ENCODE peak calls at places on chromosomes 7 and 10, in five cellular contexts. V is OCI-LY7, U is MM.1S, M is hepatocyte, T is HCT116. C is an unnamed sample.

GRCh38 chr7:47578581-47579270 is 3.2 kb downstream of the TNS3 start:
- DNase-seq in V (no peak), T (no peak), M (peak), U (no peak), C (peak)

GRCh38 chr10:11755512-11756247 is 13.5 kb downstream of the ECHDC3 start:
- DNase-seq in U (no peak), T (no peak), V (no peak), M (no peak), C (no peak)

GRCh38 chr7:134374291-134374690 is 57.6 kb upstream of the SLC35B4 start:
- DNase-seq in T (no peak), M (peak), V (no peak), U (no peak), C (no peak)

GRCh38 chr10:94205370-94205930 is 157.3 kb downstream of the NOC3L start:
- DNase-seq in T (no peak), U (no peak), M (no peak), V (no peak), C (peak)

GRCh38 chr7:108307246-108307982 is 148.8 kb downstream of the NRCAM start:
- DNase-seq in V (no peak), U (no peak), T (no peak), M (no peak), C (no peak)

GRCh38 chr10:95048206-95048605 is 21.1 kb downstream of the CYP2C8 start:
- DNase-seq in U (no peak), V (no peak), T (no peak), M (no peak), C (no peak)

GRCh38 chr7:155457544-155458316 is at the start of gene EN2:
- DNase-seq in V (no peak), T (no peak), U (no peak), M (no peak), C (peak)

GRCh38 chr7:98414205-98414900 is 13.5 kb upstream of the BAIAP2L1 start:
- DNase-seq in U (no peak), T (no peak), V (no peak), M (no peak), C (no peak)

GRCh38 chr10:71191459-71192113 is 20.8 kb upstream of the UNC5B start:
- DNase-seq in T (no peak), U (no peak), V (no peak), M (no peak), C (no peak)

GRCh38 chr7:48040944-48041664 is 5.8 kb downstream of the C7orf57 start:
- DNase-seq in T (no peak), V (no peak), U (no peak), M (no peak), C (peak)

GRCh38 chr10:44818721-44819127 is 92.4 kb upstream of the TMEM72 start:
- DNase-seq in M (no peak), T (no peak), V (no peak), U (no peak), C (no peak)

GRCh38 chr7:124322561-124322960 is 289.7 kb upstream of the TMEM229A start:
- DNase-seq in V (no peak), M (no peak), U (no peak), T (no peak), C (no peak)

GRCh38 chr7:154484406-154484805 is 432.2 kb downstream of the DPP6 start:
- DNase-seq in T (no peak), V (no peak), M (no peak), U (no peak), C (no peak)

GRCh38 chr10:53102424-53102823 is 329.8 kb upstream of the MBL2 start:
- DNase-seq in U (no peak), M (no peak), T (no peak), V (no peak), C (no peak)

GRCh38 chr7:149209518-149210269 is 14.3 kb downstream of the ZNF282 start:
- DNase-seq in M (peak), T (peak), V (peak), U (peak), C (peak)

GRCh38 chr10:75294866-75295692 is 59.3 kb upstream of the COMTD1 start:
- DNase-seq in T (peak), M (peak), U (peak), V (no peak), C (peak)

GRCh38 chr10:102342958-102343357 is 52.5 kb upstream of the NFKB2 start:
- DNase-seq in U (no peak), M (no peak), V (no peak), T (no peak), C (peak)

GRCh38 chr10:25632802-25633201 is 301.2 kb upstream of the MYO3A start:
- DNase-seq in V (no peak), T (no peak), M (no peak), U (no peak), C (no peak)

GRCh38 chr10:131776496-131776895 is 124.3 kb upstream of the PPP2R2D start:
- DNase-seq in V (no peak), M (no peak), U (no peak), T (no peak), C (no peak)

DNA sequence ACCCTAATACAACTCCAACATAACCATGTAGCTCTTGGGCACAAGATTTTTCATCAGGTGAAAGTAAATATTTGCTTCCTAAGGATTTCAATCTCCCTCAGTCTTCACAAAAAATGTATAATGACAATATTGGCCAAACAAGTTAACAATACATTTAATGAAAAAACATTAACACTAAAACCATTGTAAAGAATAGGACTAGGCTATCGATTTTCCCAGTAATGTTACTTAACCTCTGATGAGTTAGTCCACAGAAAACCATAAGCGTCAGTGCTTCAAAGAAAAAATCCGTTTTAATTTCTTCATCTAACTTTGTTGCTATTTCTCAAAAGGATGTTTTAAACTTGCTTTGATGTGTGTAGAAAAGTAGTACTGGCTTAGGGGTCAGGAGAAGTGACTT is 1.2 kb downstream of the ZNF33B start:
- DNase-seq in M (no peak), V (no peak), U (no peak), T (no peak), C (no peak)
- H3K27ac ChIP-seq in M (peak), V (peak), U (no peak), T (peak), C (no peak)

DNA sequence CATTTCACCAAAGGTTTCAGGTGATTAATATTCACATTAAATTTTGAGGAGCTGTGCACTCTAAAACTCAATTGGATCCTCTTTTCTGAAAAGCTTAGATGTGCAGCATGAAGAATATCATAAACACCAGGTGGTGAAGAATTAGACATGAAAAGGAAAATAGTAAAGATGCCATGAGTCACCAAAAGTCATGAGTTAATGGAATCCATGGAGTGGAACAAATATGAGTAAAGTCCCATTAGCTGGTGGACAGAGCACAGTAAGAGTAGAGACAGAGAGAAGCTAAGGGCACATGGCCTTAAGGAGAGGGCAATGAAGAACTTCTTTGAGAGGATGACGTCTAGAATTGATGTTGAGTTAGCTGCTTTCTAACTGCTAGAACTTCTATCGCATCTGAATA is 271.6 kb downstream of the CSTF2T start:
- DNase-seq in U (no peak), V (no peak), T (no peak), M (no peak), C (peak)
- TF ChIP-seq EZH2phosphoT487 in U (no peak), V (no peak), T (no peak), M (no peak), C (no peak)

DNA sequence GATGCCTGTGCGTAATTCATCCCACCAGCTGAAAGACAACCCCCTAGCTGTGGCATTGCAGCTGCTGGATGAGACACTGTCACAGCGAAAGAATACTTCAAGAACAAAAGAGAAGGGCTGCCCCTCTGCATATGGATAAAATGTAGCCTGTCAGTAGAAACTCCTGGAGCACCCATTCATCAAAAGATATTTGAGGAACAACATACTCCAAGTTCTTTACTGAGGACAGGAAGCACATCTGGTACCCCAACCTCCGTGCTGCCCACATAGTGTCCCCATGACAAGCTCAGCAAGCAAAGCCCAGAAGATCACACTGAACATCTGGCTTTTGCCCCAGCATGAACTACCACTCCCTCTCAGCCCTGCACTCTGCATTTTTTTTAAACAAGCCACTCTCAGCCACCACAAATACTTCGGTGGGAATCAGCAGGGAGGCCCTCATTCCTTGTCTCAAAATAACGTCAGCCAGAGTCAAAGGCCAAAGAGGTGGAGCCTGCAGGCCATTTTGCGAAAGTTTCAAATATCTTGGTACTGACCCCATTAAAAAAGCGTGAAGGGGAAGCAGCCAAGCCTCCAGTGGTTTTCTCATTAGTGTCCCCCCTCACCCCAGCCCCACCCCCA is 1.7 kb downstream of the CREB3L2 start:
- DNase-seq in M (peak), V (peak), T (no peak), U (peak), C (peak)
- H3K27ac ChIP-seq in M (peak), V (peak), T (no peak), U (peak), C (peak)

DNA sequence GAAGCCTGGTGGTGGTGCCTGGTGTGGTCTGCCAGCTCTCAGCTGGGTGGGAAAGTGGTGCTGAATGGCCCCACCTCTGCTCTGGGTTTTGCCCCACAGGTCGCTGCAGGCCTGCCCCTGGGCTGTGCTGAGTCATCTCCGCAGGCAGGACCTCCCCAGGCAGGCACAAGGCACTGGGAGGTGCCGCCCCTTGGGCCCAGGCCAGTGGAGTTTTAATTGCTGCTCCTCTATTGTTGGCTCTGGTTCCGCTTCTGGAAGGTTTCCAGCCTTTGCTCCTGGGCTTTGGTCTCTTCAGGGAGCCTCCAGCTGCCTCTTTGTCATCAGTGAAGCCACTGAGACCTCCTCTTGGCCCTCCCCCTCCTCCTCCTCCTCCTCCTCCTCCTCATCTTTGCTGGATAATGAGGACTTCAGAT is 180.3 kb upstream of the GRB10 start:
- DNase-seq in U (no peak), T (peak), V (no peak), M (peak), C (peak)
- TF ChIP-seq EZH2phosphoT487 in U (no peak), T (no peak), V (no peak), M (no peak), C (no peak)

DNA sequence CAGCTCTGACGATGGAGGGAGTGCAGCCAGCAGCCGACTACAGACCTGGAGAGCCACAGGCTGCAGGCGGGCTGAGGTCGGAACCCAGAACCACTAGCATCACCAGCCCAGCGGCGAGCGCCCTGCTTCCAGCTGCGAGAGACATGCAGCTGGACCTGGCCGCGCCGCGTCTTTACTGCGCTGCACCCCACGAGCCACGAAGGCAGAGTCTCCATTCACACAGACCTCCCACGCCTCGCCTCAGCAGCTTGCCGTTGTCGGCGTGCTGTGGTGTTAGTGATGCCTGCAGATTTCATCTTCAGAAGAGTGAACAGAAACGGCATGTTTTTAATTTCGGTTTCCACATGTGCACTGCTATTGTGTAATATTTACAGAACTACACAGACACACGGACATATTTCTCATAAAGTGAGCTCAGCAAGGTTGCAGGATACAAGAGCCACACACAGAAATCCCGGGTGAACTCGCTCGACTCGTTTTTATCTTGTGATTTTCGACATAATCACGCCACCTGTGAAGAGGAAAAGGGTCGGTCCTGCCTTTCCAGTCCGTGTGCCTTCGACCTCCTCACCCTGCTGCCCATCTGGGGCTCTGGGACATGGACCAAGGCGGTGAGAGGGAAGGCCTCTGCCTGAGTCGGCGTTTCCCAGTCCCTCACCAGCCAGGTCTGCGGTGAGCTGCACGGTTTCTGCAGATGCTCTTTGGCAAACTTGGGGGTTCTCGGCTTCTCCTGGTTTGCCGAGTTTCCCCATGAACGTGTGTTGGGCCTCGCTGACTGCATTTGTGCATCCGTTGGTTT is 252.2 kb downstream of the ELFN1 start:
- DNase-seq in M (no peak), T (no peak), U (no peak), V (no peak), C (peak)
- H3K27ac ChIP-seq in M (no peak), T (no peak), U (no peak), V (no peak), C (peak)

DNA sequence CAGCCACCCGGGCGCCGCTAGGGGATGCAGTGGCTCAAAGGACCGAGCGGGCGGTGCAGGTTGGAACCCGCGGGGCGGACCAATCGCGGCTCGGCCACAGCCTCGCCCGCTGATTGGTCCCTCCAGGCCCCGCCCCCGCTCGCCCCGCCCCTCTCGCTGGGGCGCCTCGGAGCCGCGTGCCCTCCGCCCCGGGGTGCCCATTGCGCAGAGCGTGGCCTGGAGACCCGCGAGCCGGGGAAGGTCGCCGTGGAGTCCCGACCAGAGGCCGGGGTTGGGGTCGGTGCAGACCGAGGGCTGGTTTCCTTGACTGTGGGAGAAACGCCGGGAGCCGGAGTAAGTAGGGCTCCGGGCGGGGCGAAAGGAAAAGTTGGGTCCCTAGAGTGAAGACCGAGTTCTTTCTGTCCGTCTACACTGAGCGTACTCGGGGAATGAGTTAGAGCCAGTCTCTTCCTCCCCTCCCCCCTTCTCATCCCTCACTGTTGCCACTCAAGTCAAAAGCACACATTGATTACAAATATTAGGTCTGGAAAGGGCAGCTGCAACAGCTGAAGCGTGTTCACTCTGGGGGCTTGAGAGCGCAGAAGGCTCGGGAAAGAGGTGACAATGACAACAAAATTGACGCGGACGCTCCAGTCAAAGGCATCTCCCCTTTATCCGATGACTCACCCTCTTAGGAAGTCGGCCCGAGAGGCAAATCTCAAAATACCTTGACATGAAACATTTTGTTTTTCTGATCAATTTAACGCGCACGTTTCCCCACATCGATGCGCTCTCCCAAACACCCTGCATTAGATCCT is 844 bp upstream of the GATA3 start:
- DNase-seq in V (peak), T (peak), U (peak), M (peak), C (peak)
- TF ChIP-seq EZH2phosphoT487 in V (no peak), T (no peak), U (no peak), M (no peak), C (no peak)

GRCh38 chr10:79193694-79194382 is 125.1 kb downstream of the ZMIZ1 start:
- DNase-seq in T (no peak), M (no peak), U (no peak), V (peak), C (no peak)

GRCh38 chr10:79190740-79191261 is 122.0 kb downstream of the ZMIZ1 start:
- DNase-seq in M (no peak), V (peak), T (no peak), U (no peak), C (no peak)

GRCh38 chr10:79191951-79192676 is 123.3 kb downstream of the ZMIZ1 start:
- DNase-seq in V (no peak), M (no peak), T (no peak), U (no peak), C (peak)

GRCh38 chr10:79195091-79195923 is 126.5 kb downstream of the ZMIZ1 start:
- DNase-seq in V (peak), M (peak), U (peak), T (peak), C (peak)

GRCh38 chr10:79192677-79193003 is 123.9 kb downstream of the ZMIZ1 start:
- DNase-seq in M (no peak), U (no peak), V (no peak), T (no peak), C (peak)
- H3K27ac ChIP-seq in M (no peak), U (no peak), V (no peak), T (no peak), C (peak)

GRCh38 chr10:127715782-127716378 is 21.1 kb upstream of the FOXI2 start:
- DNase-seq in M (no peak), V (peak), U (peak), T (peak), C (peak)
- TF ChIP-seq EZH2phosphoT487 in M (no peak), V (no peak), U (no peak), T (no peak), C (no peak)

GRCh38 chr7:37921340-37921805 is 933 bp downstream of the EPDR1 start:
- DNase-seq in M (peak), V (no peak), T (no peak), U (peak), C (peak)
- H3K27ac ChIP-seq in M (peak), V (no peak), T (peak), U (peak), C (no peak)

GRCh38 chr10:60141916-60142559 is 235.7 kb upstream of the CCDC6 start:
- DNase-seq in V (no peak), T (no peak), U (no peak), M (no peak), C (no peak)

GRCh38 chr10:60139798-60140566 is 233.6 kb upstream of the CCDC6 start:
- DNase-seq in V (no peak), T (no peak), M (peak), U (no peak), C (peak)

GRCh38 chr10:60142736-60143135 is 236.4 kb upstream of the CCDC6 start:
- DNase-seq in V (no peak), U (no peak), M (no peak), T (no peak), C (no peak)

GRCh38 chr10:60139290-60139689 is 232.9 kb upstream of the CCDC6 start:
- DNase-seq in U (no peak), V (no peak), T (no peak), M (no peak), C (no peak)

GRCh38 chr10:60140681-60141632 is 234.6 kb upstream of the CCDC6 start:
- DNase-seq in U (no peak), M (peak), V (no peak), T (no peak), C (no peak)
- TF ChIP-seq EZH2phosphoT487 in U (no peak), M (no peak), V (no peak), T (no peak), C (no peak)

C was measured in GM23248.